ENCODE peak calls at places on chromosome 1, in five cellular contexts. Z is stomach, I is uterus, D is PC-3, M is fibroblast of pulmonary artery. B is an unnamed sample.

GRCh38 chr1:52423771-52424170 is 19.4 kb downstream of the PRPF38A start:
- DNase-seq in Z (no peak), I (no peak), D (no peak), M (no peak), B (no peak)

GRCh38 chr1:212685429-212685828 is 14.2 kb downstream of the BATF3 start:
- DNase-seq in Z (no peak), I (no peak), D (no peak), M (no peak), B (no peak)

GRCh38 chr1:215082532-215083407 is at the start of gene KCNK2:
- DNase-seq in Z (no peak), I (peak), D (peak), M (peak), B (peak)

GRCh38 chr1:32390904-32391480 is 3.2 kb downstream of the BSDC1 start:
- DNase-seq in Z (no peak), I (no peak), D (no peak), M (peak), B (no peak)

GRCh38 chr1:197184190-197184589 is 37.7 kb upstream of the ASPM start:
- DNase-seq in Z (no peak), I (no peak), D (no peak), M (peak), B (no peak)

GRCh38 chr1:216183007-216183406 is 240.2 kb downstream of the USH2A start:
- DNase-seq in Z (no peak), I (no peak), D (peak), M (peak), B (no peak)

GRCh38 chr1:115062542-115063004 is 26.7 kb downstream of the TSPAN2 start:
- DNase-seq in Z (peak), I (no peak), D (peak), M (no peak), B (no peak)

GRCh38 chr1:153312569-153313186 is at the start of gene PGLYRP3:
- DNase-seq in Z (no peak), I (no peak), D (peak), M (no peak), B (no peak)

GRCh38 chr1:6927626-6928025 is 142.4 kb downstream of the CAMTA1 start:
- DNase-seq in Z (no peak), I (no peak), D (no peak), M (no peak), B (no peak)

GRCh38 chr1:162988869-162989268 is 80.3 kb upstream of the RGS4 start:
- DNase-seq in Z (no peak), I (no peak), D (no peak), M (no peak), B (no peak)

GRCh38 chr1:110714419-110715107 is 39.8 kb upstream of the KCNA3 start:
- DNase-seq in Z (no peak), I (no peak), D (no peak), M (no peak), B (no peak)

GRCh38 chr1:150895618-150896017 is 8.7 kb downstream of the CTXND2 start:
- DNase-seq in Z (no peak), I (no peak), D (peak), M (no peak), B (no peak)

GRCh38 chr1:89254658-89255287 is 17.9 kb downstream of the GBP5 start:
- DNase-seq in Z (no peak), I (no peak), D (no peak), M (peak), B (no peak)

GRCh38 chr1:15540201-15540600 is 13.6 kb downstream of the DNAJC16 start:
- DNase-seq in Z (no peak), I (no peak), D (no peak), M (peak), B (no peak)

GRCh38 chr1:42933060-42933586 is 25.5 kb downstream of the SLC2A1 start:
- DNase-seq in Z (no peak), I (no peak), D (no peak), M (no peak), B (no peak)

GRCh38 chr1:214076341-214077035 is 88.7 kb downstream of the PROX1 start:
- DNase-seq in Z (peak), I (no peak), D (no peak), M (no peak), B (no peak)

GRCh38 chr1:41809716-41810115 is 109.0 kb downstream of the HIVEP3 start:
- DNase-seq in Z (no peak), I (no peak), D (no peak), M (no peak), B (no peak)

GRCh38 chr1:71053146-71053545 is 5.5 kb upstream of the PTGER3 start:
- DNase-seq in Z (no peak), I (no peak), D (peak), M (no peak), B (no peak)

GRCh38 chr1:198201956-198202784 is 45.4 kb downstream of the NEK7 start:
- DNase-seq in Z (no peak), I (no peak), D (no peak), M (no peak), B (no peak)

GRCh38 chr1:22750671-22751016 is 40.0 kb downstream of the EPHB2 start:
- DNase-seq in Z (no peak), I (no peak), D (peak), M (no peak), B (no peak)

GRCh38 chr1:117828206-117828605 is 101.2 kb downstream of the GDAP2 start:
- DNase-seq in Z (no peak), I (peak), D (no peak), M (peak), B (no peak)

GRCh38 chr1:221810406-221810805 is 68.5 kb upstream of the DUSP10 start:
- DNase-seq in Z (no peak), I (no peak), D (peak), M (peak), B (no peak)

GRCh38 chr1:195530961-195531360 is 1077.3 kb downstream of the KCNT2 start:
- DNase-seq in Z (no peak), I (no peak), D (no peak), M (peak), B (no peak)

GRCh38 chr1:61570191-61570590 is 154.8 kb downstream of the TM2D1 start:
- DNase-seq in Z (no peak), I (no peak), D (peak), M (no peak), B (no peak)

GRCh38 chr1:73160759-73161158 is 878.4 kb upstream of the NEGR1 start:
- DNase-seq in Z (no peak), I (no peak), D (no peak), M (no peak), B (no peak)

GRCh38 chr1:56063461-56063860 is 515.9 kb downstream of the PLPP3 start:
- DNase-seq in Z (no peak), I (no peak), D (no peak), M (peak), B (no peak)

GRCh38 chr1:187266051-187266450 is 437.3 kb downstream of the PLA2G4A start:
- DNase-seq in Z (no peak), I (no peak), D (no peak), M (no peak), B (no peak)

DNA sequence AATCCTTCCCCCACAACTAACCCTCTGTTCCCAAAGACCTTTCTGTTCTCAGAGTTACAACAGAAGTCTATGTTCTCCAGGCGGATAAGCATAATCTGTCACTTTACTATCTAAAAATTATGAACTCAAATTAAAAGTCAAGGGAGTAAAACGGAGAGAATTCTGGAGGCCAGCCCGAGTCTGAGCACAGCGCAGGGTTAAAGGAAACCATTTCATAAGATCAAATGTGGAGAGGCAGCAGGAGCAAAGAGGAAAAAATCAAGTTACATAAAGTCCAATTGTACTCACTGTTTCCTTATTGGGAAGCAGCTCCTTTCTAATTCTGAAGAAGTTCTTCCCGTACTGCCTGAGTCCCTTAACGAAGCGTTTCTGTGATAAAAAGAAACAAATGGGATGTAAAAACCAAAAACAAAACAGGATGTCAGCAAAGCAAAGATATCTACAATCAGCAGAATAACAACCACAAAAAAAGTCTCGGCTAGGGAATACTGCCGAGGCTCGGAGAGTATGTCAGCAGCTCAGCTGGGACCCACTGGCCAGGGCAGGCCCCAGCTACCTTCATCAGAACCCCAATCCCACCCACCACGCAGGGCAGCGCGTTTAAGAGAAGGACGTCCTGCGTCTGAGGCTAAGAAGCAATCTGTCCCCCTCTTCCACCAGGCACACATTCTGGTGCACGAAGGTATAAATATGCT is 104.7 kb downstream of the SLC45A1 start:
- DNase-seq in Z (no peak), I (peak), D (peak), M (peak), B (no peak)
- TF ChIP-seq CTCF in Z (no peak), I (no peak), D (no peak), M (no peak), B (no peak)

DNA sequence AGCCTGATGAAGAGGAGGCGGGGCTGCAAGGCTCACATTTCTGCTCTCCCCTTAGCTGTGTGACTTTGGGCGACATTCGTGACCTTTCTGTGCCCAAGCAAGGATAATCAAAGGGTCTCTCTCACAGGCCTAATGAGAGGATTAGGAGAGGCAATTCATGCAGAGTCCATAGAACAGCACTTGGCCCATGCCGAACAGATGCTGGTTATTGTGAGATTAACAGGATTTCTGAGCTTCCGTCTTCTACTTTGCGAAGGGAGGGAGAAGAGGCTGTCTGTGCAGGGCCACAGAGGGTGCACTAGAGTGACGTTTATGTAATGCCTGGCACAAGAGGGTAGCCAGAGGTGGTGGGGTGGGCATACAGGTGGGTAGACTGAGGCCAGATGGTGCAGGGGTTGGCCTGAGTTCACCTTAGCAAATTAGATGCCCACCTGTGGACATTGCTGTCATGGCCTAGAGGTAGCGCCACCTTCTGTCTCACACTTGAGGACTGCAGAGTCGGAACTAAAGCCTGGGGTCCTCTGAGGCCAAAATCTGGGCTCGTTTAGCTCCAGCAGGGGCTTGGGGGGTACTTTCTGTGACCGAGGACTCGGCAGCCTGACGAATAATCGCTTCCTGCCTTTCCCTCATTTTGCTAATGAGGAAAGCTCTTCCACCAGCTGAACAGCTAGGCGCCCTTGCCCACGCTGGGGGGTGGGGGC is 18.6 kb downstream of the ACTL8 start:
- DNase-seq in Z (no peak), I (no peak), D (no peak), M (no peak), B (no peak)
- TF ChIP-seq CTCF in Z (no peak), I (no peak), D (no peak), M (no peak), B (no peak)

GRCh38 chr1:176954242-176954641 is 210.3 kb downstream of the ASTN1 start:
- DNase-seq in Z (no peak), I (no peak), D (no peak), M (peak), B (no peak)
- TF ChIP-seq CTCF in Z (no peak), I (no peak), D (peak), M (peak), B (peak)

DNA sequence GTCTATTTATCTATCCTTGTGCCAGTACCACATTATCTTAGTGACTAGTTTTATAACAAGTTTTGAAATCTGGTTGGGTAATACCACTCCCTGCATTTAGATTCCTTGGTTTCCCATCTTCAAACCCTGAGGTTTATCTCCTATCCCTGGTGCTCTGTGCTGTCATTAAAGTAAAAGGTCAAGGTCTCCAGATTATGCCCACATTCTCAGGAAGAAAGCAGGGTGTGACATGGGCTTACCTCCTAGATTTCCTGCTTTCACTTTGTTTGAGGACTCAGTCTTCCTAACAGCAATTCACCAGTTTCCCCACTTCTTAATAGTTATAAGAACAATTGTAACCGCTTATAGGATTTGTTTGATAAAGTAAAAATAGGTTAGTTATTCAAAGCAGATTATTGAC is 86.0 kb downstream of the CACHD1 start:
- DNase-seq in Z (no peak), I (no peak), D (no peak), M (no peak), B (no peak)
- TF ChIP-seq CTCF in Z (no peak), I (no peak), D (no peak), M (no peak), B (no peak)

GRCh38 chr1:208000504-208000903 is 89.6 kb upstream of the CD34 start:
- DNase-seq in Z (no peak), I (no peak), D (peak), M (no peak), B (no peak)

GRCh38 chr1:208000001-208000400 is 89.1 kb upstream of the CD34 start:
- DNase-seq in Z (no peak), I (no peak), D (no peak), M (no peak), B (peak)

GRCh38 chr1:207998691-207999090 is 87.8 kb upstream of the CD34 start:
- DNase-seq in Z (no peak), I (no peak), D (no peak), M (no peak), B (peak)

GRCh38 chr1:207997486-207998268 is 86.8 kb upstream of the CD34 start:
- DNase-seq in Z (peak), I (peak), D (peak), M (peak), B (peak)

GRCh38 chr1:207999274-207999915 is 88.5 kb upstream of the CD34 start:
- DNase-seq in Z (no peak), I (no peak), D (no peak), M (no peak), B (peak)
- TF ChIP-seq CTCF in Z (no peak), I (no peak), D (peak), M (no peak), B (no peak)

DNA sequence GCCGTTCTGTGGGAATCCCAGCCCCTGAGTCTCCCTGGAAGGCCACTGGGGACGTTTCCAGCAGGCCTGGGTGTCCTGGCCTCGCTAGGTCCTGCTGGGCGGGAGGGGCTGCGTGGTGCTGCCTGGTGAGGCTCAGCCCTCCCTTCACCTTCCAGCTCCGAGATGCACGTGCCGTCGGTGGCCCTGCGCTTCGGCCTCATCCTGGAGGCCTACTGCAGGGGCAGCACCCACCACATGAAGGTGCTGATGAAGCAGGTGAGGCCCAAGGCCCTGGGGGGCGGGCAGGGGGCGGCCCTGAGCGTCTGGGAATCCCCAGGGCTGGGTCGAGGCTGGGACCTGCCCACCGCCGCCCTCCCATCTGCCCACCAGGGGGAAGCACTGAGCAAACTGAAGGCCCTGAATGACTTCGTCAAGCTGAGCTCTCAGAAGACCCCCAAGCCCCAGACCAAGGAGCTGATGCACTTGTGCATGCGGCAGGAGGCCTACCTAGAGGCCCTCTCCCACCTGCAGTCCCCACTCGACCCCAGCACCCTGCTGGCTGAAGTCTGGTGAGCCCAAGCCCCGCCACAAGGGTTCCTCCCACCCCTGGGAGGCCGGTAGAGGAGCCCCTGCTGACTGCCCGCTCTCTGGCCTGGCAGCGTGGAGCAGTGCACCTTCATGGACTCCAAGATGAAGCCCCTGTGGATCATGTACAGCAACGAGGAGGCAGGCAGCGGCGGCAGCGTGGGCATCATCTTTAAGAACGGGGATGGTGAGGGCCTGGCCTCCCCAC is 70.3 kb downstream of the PIK3CD start:
- DNase-seq in Z (no peak), I (no peak), D (peak), M (peak), B (no peak)
- TF ChIP-seq CTCF in Z (no peak), I (peak), D (peak), M (peak), B (peak)

GRCh38 chr1:156705321-156705917 is at the start of gene CRABP2:
- DNase-seq in Z (no peak), I (peak), D (peak), M (no peak), B (no peak)

GRCh38 chr1:156705918-156706646 is 699 bp upstream of the CRABP2 start:
- DNase-seq in Z (peak), I (peak), D (peak), M (no peak), B (peak)

GRCh38 chr1:156703741-156704140 is 1.6 kb downstream of the CRABP2 start:
- DNase-seq in Z (no peak), I (no peak), D (no peak), M (no peak), B (no peak)

GRCh38 chr1:156704166-156704711 is 1.1 kb downstream of the CRABP2 start:
- DNase-seq in Z (no peak), I (no peak), D (no peak), M (no peak), B (no peak)

GRCh38 chr1:156704930-156705320 is 458 bp downstream of the CRABP2 start:
- DNase-seq in Z (peak), I (peak), D (peak), M (peak), B (no peak)
- TF ChIP-seq CTCF in Z (no peak), I (no peak), D (no peak), M (no peak), B (no peak)

GRCh38 chr1:203284411-203285208 is 20.7 kb upstream of the BTG2 start:
- DNase-seq in Z (no peak), I (no peak), D (no peak), M (no peak), B (no peak)

GRCh38 chr1:203288351-203288894 is 16.9 kb upstream of the BTG2 start:
- DNase-seq in Z (no peak), I (no peak), D (no peak), M (no peak), B (no peak)

GRCh38 chr1:203287109-203287893 is 18.0 kb upstream of the BTG2 start:
- DNase-seq in Z (peak), I (no peak), D (no peak), M (peak), B (no peak)

GRCh38 chr1:203287896-203288295 is 17.4 kb upstream of the BTG2 start:
- DNase-seq in Z (no peak), I (no peak), D (no peak), M (no peak), B (no peak)

GRCh38 chr1:203286161-203286984 is 18.9 kb upstream of the BTG2 start:
- DNase-seq in Z (peak), I (no peak), D (no peak), M (no peak), B (no peak)
- TF ChIP-seq CTCF in Z (no peak), I (no peak), D (no peak), M (no peak), B (no peak)

DNA sequence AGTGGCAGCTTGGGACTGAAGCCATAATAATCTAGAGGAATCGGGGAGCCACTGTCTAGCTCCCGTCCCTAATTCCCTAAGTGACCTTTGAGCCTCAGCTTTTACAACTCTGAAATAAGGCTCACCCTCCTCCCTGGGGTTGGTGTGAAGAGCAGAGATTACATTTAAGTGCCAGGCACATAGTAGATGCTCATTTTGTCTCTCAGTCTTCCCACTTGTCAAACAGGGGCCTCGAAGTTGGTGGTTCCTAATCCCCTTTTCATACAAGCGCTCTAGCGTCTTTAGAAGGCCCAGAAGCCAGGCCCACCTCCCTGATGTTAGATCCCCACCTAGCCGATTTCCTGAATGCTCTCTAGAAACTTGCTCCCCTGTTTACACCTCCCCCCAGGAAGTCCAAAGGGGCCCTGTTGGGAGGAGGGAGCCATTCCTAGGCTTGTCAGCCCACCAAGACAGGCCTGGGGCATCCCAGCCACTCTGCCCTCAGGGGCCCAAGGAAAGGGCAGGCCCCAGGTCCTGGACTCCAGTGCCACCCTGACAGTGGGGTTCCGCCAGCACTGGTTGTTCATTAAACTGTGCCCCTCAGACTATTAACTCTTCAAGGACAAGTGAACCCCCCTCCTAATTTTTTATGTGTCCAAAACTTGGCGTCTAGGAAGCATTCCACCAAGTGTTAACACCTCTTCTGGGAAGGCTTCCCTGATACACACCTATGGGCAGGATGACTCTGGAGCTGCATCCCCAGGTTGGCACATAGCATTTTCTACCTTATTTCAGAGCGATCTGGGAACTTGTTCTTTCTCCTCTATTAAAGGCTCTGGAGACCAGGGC is 49.4 kb upstream of the ECE1 start:
- DNase-seq in Z (no peak), I (no peak), D (no peak), M (no peak), B (no peak)
- TF ChIP-seq CTCF in Z (no peak), I (no peak), D (no peak), M (no peak), B (no peak)

B was measured in type B pancreatic cell.